ENCODE peak calls at places on chromosomes 4 and X, in eight cellular contexts. One of them, this sample, is unnamed.

GRCh38 chr4:176778491-176778890 is 14.2 kb downstream of the VEGFC start:
- DNase-seq in CD8-positive, alpha-beta memory T cell: no peak
- DNase-seq in Right ventricle myocardium superior: no peak
- DNase-seq in ecto neural progenitor cell: no peak
- DNase-seq in keratinocyte: no peak
- DNase-seq in stimulated activated CD4-positive, alpha-beta T cell treated with anti-CD3 and anti-CD28 coated beads, Interleukin-12 subunit alpha, Interleukin-12 subunit beta, amount 100 ng/mL, for 48 hours: no peak
- DNase-seq in activated naive CD4-positive, alpha-beta T cell: no peak
- DNase-seq in NCI-H1930: peak; percentile 60
- DNase-seq in this sample: no peak

GRCh38 chrX:96440941-96441340 is 243.7 kb upstream of the DIAPH2 start:
- DNase-seq in CD8-positive, alpha-beta memory T cell: no peak
- DNase-seq in Right ventricle myocardium superior: no peak
- DNase-seq in ecto neural progenitor cell: no peak
- DNase-seq in keratinocyte: no peak
- DNase-seq in stimulated activated CD4-positive, alpha-beta T cell treated with anti-CD3 and anti-CD28 coated beads, Interleukin-12 subunit alpha, Interleukin-12 subunit beta, amount 100 ng/mL, for 48 hours: no peak
- DNase-seq in activated naive CD4-positive, alpha-beta T cell: no peak
- DNase-seq in NCI-H1930: no peak
- DNase-seq in this sample: no peak

GRCh38 chr4:69910016-69910782 is 20.7 kb upstream of the CSN1S1 start:
- DNase-seq in CD8-positive, alpha-beta memory T cell: no peak
- DNase-seq in Right ventricle myocardium superior: no peak
- DNase-seq in ecto neural progenitor cell: no peak
- DNase-seq in keratinocyte: no peak
- DNase-seq in stimulated activated CD4-positive, alpha-beta T cell treated with anti-CD3 and anti-CD28 coated beads, Interleukin-12 subunit alpha, Interleukin-12 subunit beta, amount 100 ng/mL, for 48 hours: no peak
- DNase-seq in activated naive CD4-positive, alpha-beta T cell: no peak
- DNase-seq in NCI-H1930: no peak
- DNase-seq in this sample: peak; percentile 2

GRCh38 chr4:15913631-15913970 is 24.9 kb downstream of the FGFBP1 start:
- DNase-seq in CD8-positive, alpha-beta memory T cell: no peak
- DNase-seq in Right ventricle myocardium superior: no peak
- DNase-seq in ecto neural progenitor cell: no peak
- DNase-seq in keratinocyte: peak; percentile 98
- DNase-seq in stimulated activated CD4-positive, alpha-beta T cell treated with anti-CD3 and anti-CD28 coated beads, Interleukin-12 subunit alpha, Interleukin-12 subunit beta, amount 100 ng/mL, for 48 hours: no peak
- DNase-seq in activated naive CD4-positive, alpha-beta T cell: no peak
- DNase-seq in NCI-H1930: no peak
- DNase-seq in this sample: no peak

GRCh38 chr4:137601924-137602323 is 69.6 kb upstream of the PCDH18 start:
- DNase-seq in CD8-positive, alpha-beta memory T cell: no peak
- DNase-seq in Right ventricle myocardium superior: no peak
- DNase-seq in ecto neural progenitor cell: no peak
- DNase-seq in keratinocyte: no peak
- DNase-seq in stimulated activated CD4-positive, alpha-beta T cell treated with anti-CD3 and anti-CD28 coated beads, Interleukin-12 subunit alpha, Interleukin-12 subunit beta, amount 100 ng/mL, for 48 hours: no peak
- DNase-seq in activated naive CD4-positive, alpha-beta T cell: no peak
- DNase-seq in NCI-H1930: no peak
- DNase-seq in this sample: no peak

GRCh38 chr4:109183851-109184345 is 118.6 kb downstream of the COL25A1 start:
- DNase-seq in CD8-positive, alpha-beta memory T cell: no peak
- DNase-seq in Right ventricle myocardium superior: no peak
- DNase-seq in ecto neural progenitor cell: no peak
- DNase-seq in keratinocyte: no peak
- DNase-seq in stimulated activated CD4-positive, alpha-beta T cell treated with anti-CD3 and anti-CD28 coated beads, Interleukin-12 subunit alpha, Interleukin-12 subunit beta, amount 100 ng/mL, for 48 hours: no peak
- DNase-seq in activated naive CD4-positive, alpha-beta T cell: no peak
- DNase-seq in NCI-H1930: no peak
- DNase-seq in this sample: no peak

GRCh38 chr4:10456270-10457254 is 664 bp downstream of the ZNF518B start:
- DNase-seq in CD8-positive, alpha-beta memory T cell: peak; percentile 78
- DNase-seq in Right ventricle myocardium superior: peak; percentile 73
- DNase-seq in ecto neural progenitor cell: peak; percentile 60
- DNase-seq in keratinocyte: no peak
- DNase-seq in stimulated activated CD4-positive, alpha-beta T cell treated with anti-CD3 and anti-CD28 coated beads, Interleukin-12 subunit alpha, Interleukin-12 subunit beta, amount 100 ng/mL, for 48 hours: peak; percentile 36
- DNase-seq in activated naive CD4-positive, alpha-beta T cell: peak; percentile 10
- DNase-seq in NCI-H1930: no peak
- DNase-seq in this sample: no peak

GRCh38 chr4:183082053-183082452 is 17.0 kb upstream of the WWC2 start:
- DNase-seq in CD8-positive, alpha-beta memory T cell: no peak
- DNase-seq in Right ventricle myocardium superior: no peak
- DNase-seq in ecto neural progenitor cell: no peak
- DNase-seq in keratinocyte: no peak
- DNase-seq in stimulated activated CD4-positive, alpha-beta T cell treated with anti-CD3 and anti-CD28 coated beads, Interleukin-12 subunit alpha, Interleukin-12 subunit beta, amount 100 ng/mL, for 48 hours: no peak
- DNase-seq in activated naive CD4-positive, alpha-beta T cell: no peak
- DNase-seq in NCI-H1930: no peak
- DNase-seq in this sample: no peak

GRCh38 chr4:42167709-42168108 is 15.3 kb upstream of the BEND4 start:
- DNase-seq in CD8-positive, alpha-beta memory T cell: no peak
- DNase-seq in Right ventricle myocardium superior: no peak
- DNase-seq in ecto neural progenitor cell: no peak
- DNase-seq in keratinocyte: no peak
- DNase-seq in stimulated activated CD4-positive, alpha-beta T cell treated with anti-CD3 and anti-CD28 coated beads, Interleukin-12 subunit alpha, Interleukin-12 subunit beta, amount 100 ng/mL, for 48 hours: no peak
- DNase-seq in activated naive CD4-positive, alpha-beta T cell: no peak
- DNase-seq in NCI-H1930: no peak
- DNase-seq in this sample: no peak

GRCh38 chr4:165651901-165652300 is 221.1 kb upstream of the TLL1 start:
- DNase-seq in CD8-positive, alpha-beta memory T cell: no peak
- DNase-seq in Right ventricle myocardium superior: no peak
- DNase-seq in ecto neural progenitor cell: no peak
- DNase-seq in keratinocyte: no peak
- DNase-seq in stimulated activated CD4-positive, alpha-beta T cell treated with anti-CD3 and anti-CD28 coated beads, Interleukin-12 subunit alpha, Interleukin-12 subunit beta, amount 100 ng/mL, for 48 hours: no peak
- DNase-seq in activated naive CD4-positive, alpha-beta T cell: no peak
- DNase-seq in NCI-H1930: no peak
- DNase-seq in this sample: no peak

GRCh38 chrX:101617211-101618191 is at the start of gene ARMCX6:
- DNase-seq in CD8-positive, alpha-beta memory T cell: peak; percentile 86
- DNase-seq in Right ventricle myocardium superior: peak; percentile 89
- DNase-seq in ecto neural progenitor cell: peak; percentile 73
- DNase-seq in keratinocyte: no peak
- DNase-seq in stimulated activated CD4-positive, alpha-beta T cell treated with anti-CD3 and anti-CD28 coated beads, Interleukin-12 subunit alpha, Interleukin-12 subunit beta, amount 100 ng/mL, for 48 hours: peak; percentile 47
- DNase-seq in activated naive CD4-positive, alpha-beta T cell: peak; percentile 6
- DNase-seq in NCI-H1930: peak; percentile 69
- DNase-seq in this sample: peak; percentile 29

GRCh38 chrX:121733514-121733913 is 686.1 kb downstream of the GLUD2 start:
- DNase-seq in CD8-positive, alpha-beta memory T cell: no peak
- DNase-seq in Right ventricle myocardium superior: no peak
- DNase-seq in ecto neural progenitor cell: no peak
- DNase-seq in keratinocyte: no peak
- DNase-seq in stimulated activated CD4-positive, alpha-beta T cell treated with anti-CD3 and anti-CD28 coated beads, Interleukin-12 subunit alpha, Interleukin-12 subunit beta, amount 100 ng/mL, for 48 hours: no peak
- DNase-seq in activated naive CD4-positive, alpha-beta T cell: no peak
- DNase-seq in NCI-H1930: no peak
- DNase-seq in this sample: no peak

GRCh38 chr4:168790898-168791297 is 219.2 kb downstream of the CBR4 start:
- DNase-seq in CD8-positive, alpha-beta memory T cell: no peak
- DNase-seq in Right ventricle myocardium superior: no peak
- DNase-seq in ecto neural progenitor cell: no peak
- DNase-seq in keratinocyte: no peak
- DNase-seq in stimulated activated CD4-positive, alpha-beta T cell treated with anti-CD3 and anti-CD28 coated beads, Interleukin-12 subunit alpha, Interleukin-12 subunit beta, amount 100 ng/mL, for 48 hours: no peak
- DNase-seq in activated naive CD4-positive, alpha-beta T cell: no peak
- DNase-seq in NCI-H1930: no peak
- DNase-seq in this sample: no peak

GRCh38 chrX:140589657-140590056 is 84.8 kb upstream of the SOX3 start:
- DNase-seq in CD8-positive, alpha-beta memory T cell: no peak
- DNase-seq in Right ventricle myocardium superior: no peak
- DNase-seq in ecto neural progenitor cell: no peak
- DNase-seq in keratinocyte: no peak
- DNase-seq in stimulated activated CD4-positive, alpha-beta T cell treated with anti-CD3 and anti-CD28 coated beads, Interleukin-12 subunit alpha, Interleukin-12 subunit beta, amount 100 ng/mL, for 48 hours: no peak
- DNase-seq in activated naive CD4-positive, alpha-beta T cell: no peak
- DNase-seq in NCI-H1930: no peak
- DNase-seq in this sample: no peak

GRCh38 chrX:40007136-40007535 is 90.6 kb downstream of the BCOR start:
- DNase-seq in CD8-positive, alpha-beta memory T cell: no peak
- DNase-seq in Right ventricle myocardium superior: no peak
- DNase-seq in ecto neural progenitor cell: peak; percentile 74
- DNase-seq in keratinocyte: no peak
- DNase-seq in stimulated activated CD4-positive, alpha-beta T cell treated with anti-CD3 and anti-CD28 coated beads, Interleukin-12 subunit alpha, Interleukin-12 subunit beta, amount 100 ng/mL, for 48 hours: no peak
- DNase-seq in activated naive CD4-positive, alpha-beta T cell: no peak
- DNase-seq in NCI-H1930: no peak
- DNase-seq in this sample: no peak

GRCh38 chr4:77104405-77105292 is 28.9 kb upstream of the CCNI start:
- DNase-seq in CD8-positive, alpha-beta memory T cell: no peak
- DNase-seq in Right ventricle myocardium superior: peak; percentile 81
- DNase-seq in ecto neural progenitor cell: no peak
- DNase-seq in keratinocyte: no peak
- DNase-seq in stimulated activated CD4-positive, alpha-beta T cell treated with anti-CD3 and anti-CD28 coated beads, Interleukin-12 subunit alpha, Interleukin-12 subunit beta, amount 100 ng/mL, for 48 hours: no peak
- DNase-seq in activated naive CD4-positive, alpha-beta T cell: no peak
- DNase-seq in NCI-H1930: peak; percentile 53
- DNase-seq in this sample: no peak

GRCh38 chr4:26786916-26787315 is 73.7 kb upstream of the STIM2 start:
- DNase-seq in CD8-positive, alpha-beta memory T cell: no peak
- DNase-seq in Right ventricle myocardium superior: no peak
- DNase-seq in ecto neural progenitor cell: no peak
- DNase-seq in keratinocyte: no peak
- DNase-seq in stimulated activated CD4-positive, alpha-beta T cell treated with anti-CD3 and anti-CD28 coated beads, Interleukin-12 subunit alpha, Interleukin-12 subunit beta, amount 100 ng/mL, for 48 hours: no peak
- DNase-seq in activated naive CD4-positive, alpha-beta T cell: no peak
- DNase-seq in NCI-H1930: no peak
- DNase-seq in this sample: peak; percentile 34

GRCh38 chr4:120902925-120903324 is 19.6 kb downstream of the PRDM5 start:
- DNase-seq in CD8-positive, alpha-beta memory T cell: no peak
- DNase-seq in Right ventricle myocardium superior: no peak
- DNase-seq in ecto neural progenitor cell: no peak
- DNase-seq in keratinocyte: no peak
- DNase-seq in stimulated activated CD4-positive, alpha-beta T cell treated with anti-CD3 and anti-CD28 coated beads, Interleukin-12 subunit alpha, Interleukin-12 subunit beta, amount 100 ng/mL, for 48 hours: no peak
- DNase-seq in activated naive CD4-positive, alpha-beta T cell: no peak
- DNase-seq in NCI-H1930: no peak
- DNase-seq in this sample: no peak

GRCh38 chr4:93791570-93792195 is 36.9 kb upstream of the ATOH1 start:
- DNase-seq in CD8-positive, alpha-beta memory T cell: no peak
- DNase-seq in Right ventricle myocardium superior: no peak
- DNase-seq in ecto neural progenitor cell: peak; percentile 61
- DNase-seq in keratinocyte: no peak
- DNase-seq in stimulated activated CD4-positive, alpha-beta T cell treated with anti-CD3 and anti-CD28 coated beads, Interleukin-12 subunit alpha, Interleukin-12 subunit beta, amount 100 ng/mL, for 48 hours: no peak
- DNase-seq in activated naive CD4-positive, alpha-beta T cell: no peak
- DNase-seq in NCI-H1930: peak; percentile 38
- DNase-seq in this sample: peak; percentile 53

GRCh38 chr4:15557806-15558550 is 88.3 kb downstream of the CC2D2A start:
- DNase-seq in CD8-positive, alpha-beta memory T cell: no peak
- DNase-seq in Right ventricle myocardium superior: no peak
- DNase-seq in ecto neural progenitor cell: no peak
- DNase-seq in keratinocyte: no peak
- DNase-seq in stimulated activated CD4-positive, alpha-beta T cell treated with anti-CD3 and anti-CD28 coated beads, Interleukin-12 subunit alpha, Interleukin-12 subunit beta, amount 100 ng/mL, for 48 hours: no peak
- DNase-seq in activated naive CD4-positive, alpha-beta T cell: no peak
- DNase-seq in NCI-H1930: no peak
- DNase-seq in this sample: no peak

GRCh38 chr4:28278676-28279075 is 1418.0 kb downstream of the STIM2 start:
- DNase-seq in CD8-positive, alpha-beta memory T cell: no peak
- DNase-seq in Right ventricle myocardium superior: no peak
- DNase-seq in ecto neural progenitor cell: no peak
- DNase-seq in keratinocyte: no peak
- DNase-seq in stimulated activated CD4-positive, alpha-beta T cell treated with anti-CD3 and anti-CD28 coated beads, Interleukin-12 subunit alpha, Interleukin-12 subunit beta, amount 100 ng/mL, for 48 hours: no peak
- DNase-seq in activated naive CD4-positive, alpha-beta T cell: no peak
- DNase-seq in NCI-H1930: no peak
- DNase-seq in this sample: no peak

GRCh38 chr4:14225683-14226207 is 598.2 kb upstream of the BOD1L1 start:
- DNase-seq in CD8-positive, alpha-beta memory T cell: no peak
- DNase-seq in Right ventricle myocardium superior: no peak
- DNase-seq in ecto neural progenitor cell: no peak
- DNase-seq in keratinocyte: no peak
- DNase-seq in stimulated activated CD4-positive, alpha-beta T cell treated with anti-CD3 and anti-CD28 coated beads, Interleukin-12 subunit alpha, Interleukin-12 subunit beta, amount 100 ng/mL, for 48 hours: no peak
- DNase-seq in activated naive CD4-positive, alpha-beta T cell: no peak
- DNase-seq in NCI-H1930: peak; percentile 84
- DNase-seq in this sample: no peak

GRCh38 chr4:38310446-38311043 is 350.3 kb downstream of the PTTG2 start:
- DNase-seq in CD8-positive, alpha-beta memory T cell: peak; percentile 84
- DNase-seq in Right ventricle myocardium superior: no peak
- DNase-seq in ecto neural progenitor cell: no peak
- DNase-seq in keratinocyte: no peak
- DNase-seq in stimulated activated CD4-positive, alpha-beta T cell treated with anti-CD3 and anti-CD28 coated beads, Interleukin-12 subunit alpha, Interleukin-12 subunit beta, amount 100 ng/mL, for 48 hours: peak; percentile 59
- DNase-seq in activated naive CD4-positive, alpha-beta T cell: peak; percentile 16
- DNase-seq in NCI-H1930: no peak
- DNase-seq in this sample: peak; percentile 28

GRCh38 chrX:119429471-119429870 is 30.3 kb downstream of the SLC25A43 start:
- DNase-seq in CD8-positive, alpha-beta memory T cell: no peak
- DNase-seq in Right ventricle myocardium superior: no peak
- DNase-seq in ecto neural progenitor cell: no peak
- DNase-seq in keratinocyte: no peak
- DNase-seq in stimulated activated CD4-positive, alpha-beta T cell treated with anti-CD3 and anti-CD28 coated beads, Interleukin-12 subunit alpha, Interleukin-12 subunit beta, amount 100 ng/mL, for 48 hours: no peak
- DNase-seq in activated naive CD4-positive, alpha-beta T cell: no peak
- DNase-seq in NCI-H1930: no peak
- DNase-seq in this sample: no peak

GRCh38 chr4:137509855-137510282 is 22.4 kb downstream of the PCDH18 start:
- DNase-seq in CD8-positive, alpha-beta memory T cell: no peak
- DNase-seq in Right ventricle myocardium superior: no peak
- DNase-seq in ecto neural progenitor cell: no peak
- DNase-seq in keratinocyte: no peak
- DNase-seq in stimulated activated CD4-positive, alpha-beta T cell treated with anti-CD3 and anti-CD28 coated beads, Interleukin-12 subunit alpha, Interleukin-12 subunit beta, amount 100 ng/mL, for 48 hours: no peak
- DNase-seq in activated naive CD4-positive, alpha-beta T cell: no peak
- DNase-seq in NCI-H1930: no peak
- DNase-seq in this sample: no peak

GRCh38 chr4:170374770-170375169 is 285.0 kb upstream of the AADAT start:
- DNase-seq in CD8-positive, alpha-beta memory T cell: no peak
- DNase-seq in Right ventricle myocardium superior: no peak
- DNase-seq in ecto neural progenitor cell: no peak
- DNase-seq in keratinocyte: no peak
- DNase-seq in stimulated activated CD4-positive, alpha-beta T cell treated with anti-CD3 and anti-CD28 coated beads, Interleukin-12 subunit alpha, Interleukin-12 subunit beta, amount 100 ng/mL, for 48 hours: no peak
- DNase-seq in activated naive CD4-positive, alpha-beta T cell: no peak
- DNase-seq in NCI-H1930: no peak
- DNase-seq in this sample: peak; percentile 21

GRCh38 chr4:68372588-68372987 is 22.7 kb upstream of the YTHDC1 start:
- DNase-seq in CD8-positive, alpha-beta memory T cell: no peak
- DNase-seq in Right ventricle myocardium superior: no peak
- DNase-seq in ecto neural progenitor cell: no peak
- DNase-seq in keratinocyte: no peak
- DNase-seq in stimulated activated CD4-positive, alpha-beta T cell treated with anti-CD3 and anti-CD28 coated beads, Interleukin-12 subunit alpha, Interleukin-12 subunit beta, amount 100 ng/mL, for 48 hours: no peak
- DNase-seq in activated naive CD4-positive, alpha-beta T cell: no peak
- DNase-seq in NCI-H1930: no peak
- DNase-seq in this sample: no peak

GRCh38 chr4:3291969-3292570 is 751 bp upstream of the RGS12 start:
- DNase-seq in CD8-positive, alpha-beta memory T cell: no peak
- DNase-seq in Right ventricle myocardium superior: peak; percentile 83
- DNase-seq in ecto neural progenitor cell: no peak
- DNase-seq in keratinocyte: no peak
- DNase-seq in stimulated activated CD4-positive, alpha-beta T cell treated with anti-CD3 and anti-CD28 coated beads, Interleukin-12 subunit alpha, Interleukin-12 subunit beta, amount 100 ng/mL, for 48 hours: no peak
- DNase-seq in activated naive CD4-positive, alpha-beta T cell: no peak
- DNase-seq in NCI-H1930: peak; percentile 26
- DNase-seq in this sample: peak; percentile 19

GRCh38 chr4:47465008-47465407 is 1.5 kb upstream of the COMMD8 start:
- DNase-seq in CD8-positive, alpha-beta memory T cell: no peak
- DNase-seq in Right ventricle myocardium superior: no peak
- DNase-seq in ecto neural progenitor cell: no peak
- DNase-seq in keratinocyte: no peak
- DNase-seq in stimulated activated CD4-positive, alpha-beta T cell treated with anti-CD3 and anti-CD28 coated beads, Interleukin-12 subunit alpha, Interleukin-12 subunit beta, amount 100 ng/mL, for 48 hours: no peak
- DNase-seq in activated naive CD4-positive, alpha-beta T cell: no peak
- DNase-seq in NCI-H1930: no peak
- DNase-seq in this sample: peak; percentile 77

GRCh38 chr4:89737888-89738287 is 99.1 kb downstream of the SNCA start:
- DNase-seq in CD8-positive, alpha-beta memory T cell: no peak
- DNase-seq in Right ventricle myocardium superior: no peak
- DNase-seq in ecto neural progenitor cell: no peak
- DNase-seq in keratinocyte: no peak
- DNase-seq in stimulated activated CD4-positive, alpha-beta T cell treated with anti-CD3 and anti-CD28 coated beads, Interleukin-12 subunit alpha, Interleukin-12 subunit beta, amount 100 ng/mL, for 48 hours: no peak
- DNase-seq in activated naive CD4-positive, alpha-beta T cell: no peak
- DNase-seq in NCI-H1930: peak; percentile 10
- DNase-seq in this sample: no peak

GRCh38 chr4:16206848-16207247 is 19.4 kb downstream of the TAPT1 start:
- DNase-seq in CD8-positive, alpha-beta memory T cell: no peak
- DNase-seq in Right ventricle myocardium superior: no peak
- DNase-seq in ecto neural progenitor cell: no peak
- DNase-seq in keratinocyte: no peak
- DNase-seq in stimulated activated CD4-positive, alpha-beta T cell treated with anti-CD3 and anti-CD28 coated beads, Interleukin-12 subunit alpha, Interleukin-12 subunit beta, amount 100 ng/mL, for 48 hours: no peak
- DNase-seq in activated naive CD4-positive, alpha-beta T cell: no peak
- DNase-seq in NCI-H1930: no peak
- DNase-seq in this sample: no peak

GRCh38 chr4:38366451-38366850 is 297.5 kb upstream of the KLF3 start:
- DNase-seq in CD8-positive, alpha-beta memory T cell: no peak
- DNase-seq in Right ventricle myocardium superior: peak; percentile 50
- DNase-seq in ecto neural progenitor cell: no peak
- DNase-seq in keratinocyte: no peak
- DNase-seq in stimulated activated CD4-positive, alpha-beta T cell treated with anti-CD3 and anti-CD28 coated beads, Interleukin-12 subunit alpha, Interleukin-12 subunit beta, amount 100 ng/mL, for 48 hours: no peak
- DNase-seq in activated naive CD4-positive, alpha-beta T cell: no peak
- DNase-seq in NCI-H1930: no peak
- DNase-seq in this sample: no peak

GRCh38 chr4:622071-622995 is 3.0 kb upstream of the PDE6B start:
- DNase-seq in CD8-positive, alpha-beta memory T cell: peak; percentile 15
- DNase-seq in Right ventricle myocardium superior: peak; percentile 13
- DNase-seq in ecto neural progenitor cell: peak; percentile 40
- DNase-seq in keratinocyte: no peak
- DNase-seq in stimulated activated CD4-positive, alpha-beta T cell treated with anti-CD3 and anti-CD28 coated beads, Interleukin-12 subunit alpha, Interleukin-12 subunit beta, amount 100 ng/mL, for 48 hours: no peak
- DNase-seq in activated naive CD4-positive, alpha-beta T cell: no peak
- DNase-seq in NCI-H1930: peak; percentile 24
- DNase-seq in this sample: no peak

GRCh38 chr4:99763635-99764101 is 53.0 kb upstream of the DAPP1 start:
- DNase-seq in CD8-positive, alpha-beta memory T cell: no peak
- DNase-seq in Right ventricle myocardium superior: no peak
- DNase-seq in ecto neural progenitor cell: no peak
- DNase-seq in keratinocyte: peak; percentile 44
- DNase-seq in stimulated activated CD4-positive, alpha-beta T cell treated with anti-CD3 and anti-CD28 coated beads, Interleukin-12 subunit alpha, Interleukin-12 subunit beta, amount 100 ng/mL, for 48 hours: no peak
- DNase-seq in activated naive CD4-positive, alpha-beta T cell: no peak
- DNase-seq in NCI-H1930: no peak
- DNase-seq in this sample: no peak